ENCODE peak calls at places on chromosomes 2 and 18, in nine cellular contexts. One of them, this sample, is unnamed.

GRCh38 chr2:43942001-43942400 is 53.8 kb downstream of the LRPPRC start:
- DNase-seq in activated naive CD8-positive, alpha-beta T cell treated with anti-CD3 and anti-CD28 coated beads for 36 hours: no peak
- DNase-seq in occipital lobe: no peak
- DNase-seq in ACHN: no peak
- DNase-seq in EL: no peak
- DNase-seq in nucleus accumbens: no peak
- DNase-seq in AG09319: no peak
- DNase-seq in CD8-positive, alpha-beta memory T cell: no peak
- DNase-seq in NCI-H510A treated with DMSO at 0.1 percent for 48 hours: no peak
- DNase-seq in this sample: no peak

GRCh38 chr18:79615091-79615490 is 64.5 kb upstream of the CTDP1 start:
- DNase-seq in activated naive CD8-positive, alpha-beta T cell treated with anti-CD3 and anti-CD28 coated beads for 36 hours: no peak
- DNase-seq in occipital lobe: no peak
- DNase-seq in ACHN: no peak
- DNase-seq in EL: no peak
- DNase-seq in nucleus accumbens: no peak
- DNase-seq in AG09319: no peak
- DNase-seq in CD8-positive, alpha-beta memory T cell: no peak
- DNase-seq in NCI-H510A treated with DMSO at 0.1 percent for 48 hours: no peak
- DNase-seq in this sample: no peak

GRCh38 chr2:46173030-46173429 is 124.2 kb upstream of the EPAS1 start:
- DNase-seq in activated naive CD8-positive, alpha-beta T cell treated with anti-CD3 and anti-CD28 coated beads for 36 hours: no peak
- DNase-seq in occipital lobe: no peak
- DNase-seq in ACHN: no peak
- DNase-seq in EL: no peak
- DNase-seq in nucleus accumbens: no peak
- DNase-seq in AG09319: no peak
- DNase-seq in CD8-positive, alpha-beta memory T cell: no peak
- DNase-seq in NCI-H510A treated with DMSO at 0.1 percent for 48 hours: no peak
- DNase-seq in this sample: no peak

GRCh38 chr2:123366438-123366837 is 658.6 kb upstream of the CNTNAP5 start:
- DNase-seq in activated naive CD8-positive, alpha-beta T cell treated with anti-CD3 and anti-CD28 coated beads for 36 hours: no peak
- DNase-seq in occipital lobe: no peak
- DNase-seq in ACHN: no peak
- DNase-seq in EL: no peak
- DNase-seq in nucleus accumbens: no peak
- DNase-seq in AG09319: no peak
- DNase-seq in CD8-positive, alpha-beta memory T cell: no peak
- DNase-seq in NCI-H510A treated with DMSO at 0.1 percent for 48 hours: no peak
- DNase-seq in this sample: no peak

GRCh38 chr2:182866095-182866460 is 359 bp downstream of the FRZB start:
- DNase-seq in activated naive CD8-positive, alpha-beta T cell treated with anti-CD3 and anti-CD28 coated beads for 36 hours: peak; percentile 3
- DNase-seq in occipital lobe: no peak
- DNase-seq in ACHN: no peak
- DNase-seq in EL: peak; percentile 33
- DNase-seq in nucleus accumbens: no peak
- DNase-seq in AG09319: no peak
- DNase-seq in CD8-positive, alpha-beta memory T cell: no peak
- DNase-seq in NCI-H510A treated with DMSO at 0.1 percent for 48 hours: no peak
- DNase-seq in this sample: no peak

GRCh38 chr2:200040831-200041230 is 85.4 kb downstream of the MAIP1 start:
- DNase-seq in activated naive CD8-positive, alpha-beta T cell treated with anti-CD3 and anti-CD28 coated beads for 36 hours: no peak
- DNase-seq in occipital lobe: no peak
- DNase-seq in ACHN: no peak
- DNase-seq in EL: no peak
- DNase-seq in nucleus accumbens: no peak
- DNase-seq in AG09319: no peak
- DNase-seq in CD8-positive, alpha-beta memory T cell: no peak
- DNase-seq in NCI-H510A treated with DMSO at 0.1 percent for 48 hours: no peak
- DNase-seq in this sample: no peak

GRCh38 chr2:32825291-32825712 is 121.5 kb upstream of the LTBP1 start:
- DNase-seq in activated naive CD8-positive, alpha-beta T cell treated with anti-CD3 and anti-CD28 coated beads for 36 hours: no peak
- DNase-seq in occipital lobe: no peak
- DNase-seq in ACHN: no peak
- DNase-seq in EL: peak; percentile 12
- DNase-seq in nucleus accumbens: no peak
- DNase-seq in AG09319: no peak
- DNase-seq in CD8-positive, alpha-beta memory T cell: no peak
- DNase-seq in NCI-H510A treated with DMSO at 0.1 percent for 48 hours: no peak
- DNase-seq in this sample: peak; percentile 29

GRCh38 chr18:1294229-1294628 is 389.6 kb downstream of the ADCYAP1 start:
- DNase-seq in activated naive CD8-positive, alpha-beta T cell treated with anti-CD3 and anti-CD28 coated beads for 36 hours: no peak
- DNase-seq in occipital lobe: no peak
- DNase-seq in ACHN: no peak
- DNase-seq in EL: no peak
- DNase-seq in nucleus accumbens: no peak
- DNase-seq in AG09319: no peak
- DNase-seq in CD8-positive, alpha-beta memory T cell: no peak
- DNase-seq in NCI-H510A treated with DMSO at 0.1 percent for 48 hours: no peak
- DNase-seq in this sample: no peak

GRCh38 chr2:180394305-180394704 is 387.2 kb upstream of the CWC22 start:
- DNase-seq in activated naive CD8-positive, alpha-beta T cell treated with anti-CD3 and anti-CD28 coated beads for 36 hours: no peak
- DNase-seq in occipital lobe: no peak
- DNase-seq in ACHN: peak; percentile 8
- DNase-seq in EL: no peak
- DNase-seq in nucleus accumbens: no peak
- DNase-seq in AG09319: no peak
- DNase-seq in CD8-positive, alpha-beta memory T cell: no peak
- DNase-seq in NCI-H510A treated with DMSO at 0.1 percent for 48 hours: no peak
- DNase-seq in this sample: no peak